ENCODE peak calls at places on chromosomes 1 and 21, in nine cellular contexts. U is A549; Q is dorsolateral prefrontal cortex; B is effector memory CD4-positive, alpha-beta T cell; Z is kidney; W is spleen; I is tibial nerve; F is GM23338; E is mesendoderm. P is an unnamed sample.

GRCh38 chr1:86018311-86018923 is 138.2 kb downstream of the COL24A1 start:
- DNase-seq in U (peak), Q (no peak), B (no peak), Z (no peak), W (no peak), I (no peak), F (peak), E (peak), P (peak)

GRCh38 chr1:190507357-190507756 is 29.7 kb upstream of the BRINP3 start:
- DNase-seq in U (no peak), Q (no peak), B (no peak), Z (no peak), W (no peak), I (no peak), F (no peak), E (no peak), P (no peak)

GRCh38 chr1:100387644-100388350 is 35.5 kb downstream of the CDC14A start:
- DNase-seq in U (no peak), Q (no peak), B (no peak), Z (no peak), W (no peak), I (no peak), F (no peak), E (peak), P (no peak)

GRCh38 chr1:183318433-183318832 is 99.7 kb downstream of the NMNAT2 start:
- DNase-seq in U (peak), Q (no peak), B (no peak), Z (peak), W (no peak), I (peak), F (peak), E (peak), P (peak)

GRCh38 chr1:243496173-243496553 is 240.3 kb downstream of the SDCCAG8 start:
- DNase-seq in U (no peak), Q (peak), B (no peak), Z (peak), W (no peak), I (no peak), F (no peak), E (no peak), P (peak)

GRCh38 chr1:65265296-65266271 is 43.8 kb upstream of the DNAJC6 start:
- DNase-seq in U (no peak), Q (peak), B (no peak), Z (peak), W (peak), I (no peak), F (peak), E (peak), P (no peak)

GRCh38 chr1:201119206-201119814 is 7.1 kb upstream of the CACNA1S start:
- DNase-seq in U (peak), Q (peak), B (peak), Z (no peak), W (no peak), I (no peak), F (peak), E (peak), P (no peak)

GRCh38 chr1:100412980-100413379 is 60.7 kb downstream of the CDC14A start:
- DNase-seq in U (no peak), Q (no peak), B (no peak), Z (no peak), W (no peak), I (no peak), F (no peak), E (no peak), P (no peak)

DNA sequence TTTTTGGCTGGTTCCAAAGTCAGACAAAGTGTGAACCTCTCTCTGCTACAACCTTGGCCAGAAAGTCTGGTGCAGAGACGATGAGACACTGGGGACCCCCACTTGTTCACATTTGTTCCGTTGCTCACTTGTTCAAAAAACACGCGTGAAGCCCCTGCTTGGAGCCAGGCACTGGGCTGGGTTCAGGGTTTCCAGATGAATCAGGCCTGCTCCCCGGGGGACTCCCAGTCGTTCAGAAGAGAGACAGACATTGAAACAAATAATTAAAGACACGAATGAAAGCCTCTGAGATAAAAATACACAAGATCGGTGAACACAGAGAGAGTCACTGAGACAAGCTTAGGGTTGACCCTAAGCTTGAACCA is 101.5 kb upstream of the RUNX3 start:
- DNase-seq in U (no peak), Q (no peak), B (no peak), Z (peak), W (no peak), I (no peak), F (no peak), E (no peak), P (no peak)
- H3K27ac ChIP-seq in U (peak), Q (no peak), B (peak), Z (no peak), W (peak), I (no peak), F (no peak), E (no peak), P (no peak)

GRCh38 chr1:27556435-27556780 is 47.5 kb downstream of the AHDC1 start:
- DNase-seq in U (no peak), Q (no peak), B (no peak), Z (no peak), W (no peak), I (no peak), F (no peak), E (no peak), P (no peak)

GRCh38 chr1:27557596-27558340 is 46.2 kb downstream of the AHDC1 start:
- DNase-seq in U (peak), Q (no peak), B (no peak), Z (peak), W (no peak), I (no peak), F (peak), E (peak), P (no peak)

GRCh38 chr1:27555700-27556424 is 48.1 kb downstream of the AHDC1 start:
- DNase-seq in U (no peak), Q (no peak), B (no peak), Z (peak), W (peak), I (no peak), F (no peak), E (peak), P (no peak)

GRCh38 chr1:27554777-27555699 is 48.9 kb downstream of the AHDC1 start:
- DNase-seq in U (no peak), Q (no peak), B (no peak), Z (no peak), W (no peak), I (peak), F (no peak), E (peak), P (no peak)

DNA sequence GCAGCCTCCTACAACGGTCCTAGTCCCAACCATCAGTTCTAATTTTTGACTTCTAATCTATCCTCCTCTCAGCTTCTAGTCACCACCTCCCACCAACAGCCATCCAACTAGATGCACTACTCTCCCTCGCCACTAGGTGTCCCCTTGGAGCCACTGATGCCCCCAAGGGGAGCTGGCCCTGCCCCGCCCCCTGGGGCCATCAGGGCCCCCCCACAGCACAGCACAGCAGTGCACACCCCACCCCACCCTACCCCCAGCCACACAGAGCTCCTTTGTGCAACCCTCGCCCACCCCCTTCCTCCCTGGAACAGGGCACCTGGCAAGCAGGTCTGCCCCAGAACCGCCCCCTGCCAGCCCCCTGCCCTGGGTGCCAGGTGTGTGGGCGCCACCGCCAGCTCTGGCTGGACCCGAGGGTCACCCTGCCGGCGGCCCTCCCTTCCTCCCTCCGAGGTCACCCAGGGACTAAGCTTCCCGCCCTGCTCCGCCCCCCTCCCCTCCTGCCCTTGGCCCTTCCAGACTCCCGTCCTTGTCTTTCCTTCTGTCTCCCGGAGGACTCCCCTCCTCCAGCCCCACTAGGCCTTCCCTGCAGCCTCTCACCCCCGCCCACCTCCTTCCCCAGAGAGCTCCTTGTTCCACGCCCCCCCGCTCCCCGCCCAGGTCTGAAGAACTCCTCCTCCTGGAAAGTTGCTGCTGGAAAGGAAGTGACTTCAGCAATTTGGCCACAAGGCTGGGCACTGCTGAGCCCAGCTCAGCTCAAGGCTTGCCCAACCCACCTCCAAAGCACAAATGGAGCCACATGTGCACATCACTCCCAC is 47.0 kb downstream of the AHDC1 start:
- DNase-seq in U (peak), Q (peak), B (peak), Z (peak), W (peak), I (peak), F (peak), E (peak), P (peak)
- H3K4me3 ChIP-seq in U (peak), Q (no peak), B (no peak), Z (no peak), W (peak), I (no peak), F (peak), E (no peak), P (no peak)

GRCh38 chr1:156489166-156489934 is 11.2 kb downstream of the MEF2D start:
- DNase-seq in U (no peak), Q (peak), B (no peak), Z (no peak), W (no peak), I (no peak), F (peak), E (peak), P (peak)
- H3K27ac ChIP-seq in U (peak), Q (peak), B (peak), Z (peak), W (peak), I (peak), F (no peak), E (no peak), P (peak)

GRCh38 chr21:41736423-41736822 is 30.4 kb downstream of the RIPK4 start:
- DNase-seq in U (no peak), Q (no peak), B (no peak), Z (peak), W (no peak), I (no peak), F (no peak), E (no peak), P (no peak)
- H3K4me3 ChIP-seq in U (no peak), Q (no peak), B (no peak), Z (no peak), W (no peak), I (no peak), F (no peak), E (no peak), P (no peak)